ENCODE peak calls at places on chromosomes 1 and 21, in nine cellular contexts. W, O, M, S, B, X, A, J and U are unnamed samples.

GRCh38 chr1:40312238-40313205 is 4.6 kb downstream of the COL9A2 start:
- DNase-seq in W (no peak), O (no peak), M (no peak), S (no peak), B (no peak), X (no peak), A (no peak), J (no peak), U (no peak)

GRCh38 chr1:228867951-228868730 is 132.9 kb downstream of the RHOU start:
- DNase-seq in W (no peak), O (no peak), M (peak; percentile 92), S (no peak), B (no peak), X (no peak), A (no peak), J (no peak), U (no peak)

GRCh38 chr1:53137729-53138128 is 4.7 kb downstream of the SLC1A7 start:
- DNase-seq in W (no peak), O (no peak), M (no peak), S (no peak), B (no peak), X (no peak), A (no peak), J (peak; percentile 48), U (no peak)

GRCh38 chr1:41666991-41667631 is 182.6 kb upstream of the EDN2 start:
- DNase-seq in W (peak; percentile 56), O (no peak), M (no peak), S (no peak), B (peak; percentile 66), X (no peak), A (peak; percentile 45), J (peak; percentile 83), U (no peak)

GRCh38 chr1:48645883-48646282 is 130.8 kb downstream of the BEND5 start:
- DNase-seq in W (no peak), O (no peak), M (no peak), S (no peak), B (no peak), X (no peak), A (no peak), J (no peak), U (no peak)

GRCh38 chr1:108033486-108034081 is 68.6 kb upstream of the VAV3 start:
- DNase-seq in W (peak; percentile 18), O (no peak), M (no peak), S (no peak), B (no peak), X (no peak), A (no peak), J (no peak), U (no peak)

GRCh38 chr1:46690931-46691411 is 19.3 kb downstream of the TEX38 start:
- DNase-seq in W (peak; percentile 98), O (no peak), M (no peak), S (no peak), B (no peak), X (no peak), A (peak; percentile 45), J (peak; percentile 77), U (no peak)

GRCh38 chr1:226763741-226764264 is 24.7 kb upstream of the ITPKB start:
- DNase-seq in W (no peak), O (no peak), M (no peak), S (peak; percentile 99), B (peak; percentile 18), X (peak; percentile 34), A (peak; percentile 90), J (peak; percentile 98), U (no peak)

GRCh38 chr1:223837687-223838086 is 8.1 kb downstream of the TP53BP2 start:
- DNase-seq in W (no peak), O (no peak), M (no peak), S (no peak), B (no peak), X (no peak), A (no peak), J (no peak), U (no peak)

GRCh38 chr1:150194381-150195031 is 41.4 kb downstream of the ANP32E start:
- DNase-seq in W (no peak), O (no peak), M (no peak), S (no peak), B (no peak), X (no peak), A (peak; percentile 81), J (no peak), U (no peak)

GRCh38 chr21:42419845-42420244 is 16.1 kb downstream of the UBASH3A start:
- DNase-seq in W (no peak), O (no peak), M (no peak), S (no peak), B (no peak), X (no peak), A (no peak), J (no peak), U (no peak)

GRCh38 chr21:30234050-30234449 is 18.2 kb upstream of the CLDN8 start:
- DNase-seq in W (no peak), O (no peak), M (no peak), S (no peak), B (no peak), X (no peak), A (no peak), J (no peak), U (no peak)

GRCh38 chr1:46547481-46548383 is 3.7 kb downstream of the KNCN start:
- DNase-seq in W (no peak), O (no peak), M (no peak), S (peak; percentile 29), B (no peak), X (peak; percentile 40), A (peak; percentile 44), J (peak; percentile 77), U (no peak)

GRCh38 chr1:177909416-177909815 is 60.4 kb downstream of the SEC16B start:
- DNase-seq in W (no peak), O (no peak), M (no peak), S (no peak), B (no peak), X (no peak), A (no peak), J (no peak), U (no peak)

GRCh38 chr1:231170875-231171274 is 9.0 kb downstream of the TRIM67 start:
- DNase-seq in W (no peak), O (no peak), M (no peak), S (no peak), B (no peak), X (no peak), A (no peak), J (peak; percentile 53), U (no peak)

GRCh38 chr21:44615466-44615865 is 3.6 kb downstream of the KRTAP10-8 start:
- DNase-seq in W (no peak), O (no peak), M (no peak), S (no peak), B (no peak), X (no peak), A (no peak), J (no peak), U (no peak)

GRCh38 chr1:37723390-37724078 is 31.2 kb downstream of the CDCA8 start:
- DNase-seq in W (no peak), O (no peak), M (no peak), S (no peak), B (no peak), X (no peak), A (peak; percentile 24), J (peak; percentile 44), U (no peak)

GRCh38 chr1:112165375-112165774 is 175.9 kb upstream of the KCND3 start:
- DNase-seq in W (no peak), O (no peak), M (no peak), S (no peak), B (no peak), X (no peak), A (no peak), J (peak; percentile 16), U (no peak)

GRCh38 chr1:167171286-167171929 is 49.3 kb upstream of the POU2F1 start:
- DNase-seq in W (no peak), O (no peak), M (no peak), S (no peak), B (no peak), X (no peak), A (peak; percentile 72), J (peak; percentile 46), U (no peak)

GRCh38 chr21:18424250-18424649 is 20.7 kb upstream of the TMPRSS15 start:
- DNase-seq in W (peak; percentile 90), O (no peak), M (no peak), S (no peak), B (no peak), X (no peak), A (no peak), J (no peak), U (no peak)